ENCODE peak calls at places on chromosomes 3 and 15, in five cellular contexts. Q, M, X, P and S are unnamed samples. For H3K4me1, the result is how much of the 10 kb centered on the place peaks cover.

GRCh38 chr15:48478581-48478980 is 147.4 kb downstream of the DUT start:
- DNase-seq in X (no peak), Q (no peak), M (no peak), P (no peak), S (no peak)

GRCh38 chr3:186241910-186242821 is 119.9 kb downstream of the DGKG start:
- DNase-seq in P (no peak), Q (peak), M (peak), X (peak), S (peak)

GRCh38 chr3:55159016-55159415 is 231.2 kb upstream of the LRTM1 start:
- DNase-seq in X (no peak), Q (no peak), P (no peak), M (no peak), S (no peak)

GRCh38 chr3:185406127-185406620 is 43.2 kb downstream of the MAP3K13 start:
- DNase-seq in X (no peak), M (no peak), Q (no peak), P (no peak), S (no peak)

GRCh38 chr3:56590814-56591213 is 33.8 kb downstream of the CCDC66 start:
- DNase-seq in Q (no peak), M (no peak), X (no peak), P (no peak), S (no peak)

GRCh38 chr3:30658328-30659052 is 52.1 kb downstream of the TGFBR2 start:
- DNase-seq in Q (peak), M (peak), X (no peak), P (no peak), S (no peak)

GRCh38 chr15:74438206-74438605 is 4.4 kb upstream of the SEMA7A start:
- DNase-seq in Q (no peak), X (no peak), M (no peak), P (no peak), S (no peak)

GRCh38 chr3:139309046-139309660 is 34.7 kb upstream of the MRPS22 start:
- DNase-seq in P (no peak), M (no peak), X (no peak), Q (no peak), S (no peak)

GRCh38 chr3:154178172-154178571 is 57.0 kb downstream of the ARHGEF26 start:
- DNase-seq in X (no peak), M (no peak), Q (no peak), P (no peak), S (no peak)

GRCh38 chr3:183653209-183654064 is 18.0 kb downstream of the KLHL24 start:
- DNase-seq in P (no peak), M (peak), Q (peak), X (no peak), S (no peak)
- H3K27ac ChIP-seq in P (no peak), M (no peak), Q (no peak), X (no peak), S (no peak)

DNA sequence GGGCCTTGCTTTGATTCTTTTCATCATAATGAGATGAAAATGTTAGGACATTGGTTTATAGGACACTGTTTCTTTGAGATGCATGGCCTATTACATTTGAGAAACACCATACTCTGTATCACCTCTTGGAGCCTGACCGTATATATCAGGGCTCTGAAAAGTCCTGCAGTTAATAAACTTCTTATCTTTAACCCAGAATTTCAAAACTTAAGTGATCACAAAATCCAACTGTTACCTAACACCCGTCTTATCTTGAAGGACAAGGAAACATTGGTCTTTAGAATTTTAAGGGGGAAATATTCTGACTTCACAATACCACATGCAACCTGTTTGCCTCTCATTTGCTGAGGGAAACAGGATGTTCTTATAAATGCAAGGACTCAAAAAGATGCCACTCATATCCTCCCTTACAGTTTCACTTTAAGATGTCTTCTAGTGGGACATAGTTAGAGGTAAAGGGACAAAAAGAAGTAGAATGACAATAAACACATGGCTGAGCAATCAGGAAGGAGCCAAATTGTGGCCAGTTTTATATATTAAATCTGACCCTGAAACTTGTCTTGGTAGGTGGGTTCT is 67.8 kb downstream of the CRTC3 start:
- DNase-seq in X (no peak), P (no peak), M (no peak), Q (peak), S (no peak)
- H3K4me3 ChIP-seq in X (no peak), P (no peak), M (no peak), Q (peak), S (no peak)

DNA sequence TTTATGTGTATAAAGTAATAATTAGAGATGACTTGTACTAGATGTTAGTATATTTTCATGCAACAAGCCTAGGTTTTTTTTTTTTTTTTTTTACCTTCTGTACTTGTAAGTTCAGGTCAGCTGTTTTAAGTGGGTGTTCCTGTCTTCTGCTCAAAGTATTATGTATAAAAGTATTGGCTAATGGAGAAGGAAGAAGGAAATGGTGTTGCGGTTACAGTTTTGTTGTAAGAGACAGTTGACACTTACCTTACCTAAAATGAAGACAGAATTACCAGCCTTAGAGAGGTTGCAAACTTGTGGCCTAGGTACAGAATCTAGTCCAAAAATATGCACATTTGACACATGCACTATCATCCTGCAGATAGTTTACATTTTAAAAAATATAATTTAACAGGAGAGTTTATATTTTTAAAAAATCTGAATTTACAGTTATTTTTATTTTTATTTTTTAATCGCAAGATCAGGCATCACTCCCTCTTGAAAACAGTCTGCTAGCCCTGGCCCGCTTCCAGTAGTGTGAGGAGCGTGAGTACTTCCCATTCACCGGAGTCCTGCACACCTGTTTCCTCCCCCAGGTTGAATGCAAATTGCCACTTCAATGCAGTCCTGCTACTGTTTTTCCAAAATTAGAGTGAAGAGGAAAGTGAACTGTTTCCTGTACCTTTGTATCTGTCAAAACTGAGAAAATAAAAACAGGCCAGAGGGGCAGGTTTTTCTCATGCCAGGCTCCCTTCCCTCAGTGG is 224.3 kb upstream of the SOX2 start:
- DNase-seq in Q (peak), X (no peak), M (no peak), P (no peak), S (no peak)
- H3K4me1 ChIP-seq in Q (half or more), X (under half), M (under half), P (under half), S (under half)

DNA sequence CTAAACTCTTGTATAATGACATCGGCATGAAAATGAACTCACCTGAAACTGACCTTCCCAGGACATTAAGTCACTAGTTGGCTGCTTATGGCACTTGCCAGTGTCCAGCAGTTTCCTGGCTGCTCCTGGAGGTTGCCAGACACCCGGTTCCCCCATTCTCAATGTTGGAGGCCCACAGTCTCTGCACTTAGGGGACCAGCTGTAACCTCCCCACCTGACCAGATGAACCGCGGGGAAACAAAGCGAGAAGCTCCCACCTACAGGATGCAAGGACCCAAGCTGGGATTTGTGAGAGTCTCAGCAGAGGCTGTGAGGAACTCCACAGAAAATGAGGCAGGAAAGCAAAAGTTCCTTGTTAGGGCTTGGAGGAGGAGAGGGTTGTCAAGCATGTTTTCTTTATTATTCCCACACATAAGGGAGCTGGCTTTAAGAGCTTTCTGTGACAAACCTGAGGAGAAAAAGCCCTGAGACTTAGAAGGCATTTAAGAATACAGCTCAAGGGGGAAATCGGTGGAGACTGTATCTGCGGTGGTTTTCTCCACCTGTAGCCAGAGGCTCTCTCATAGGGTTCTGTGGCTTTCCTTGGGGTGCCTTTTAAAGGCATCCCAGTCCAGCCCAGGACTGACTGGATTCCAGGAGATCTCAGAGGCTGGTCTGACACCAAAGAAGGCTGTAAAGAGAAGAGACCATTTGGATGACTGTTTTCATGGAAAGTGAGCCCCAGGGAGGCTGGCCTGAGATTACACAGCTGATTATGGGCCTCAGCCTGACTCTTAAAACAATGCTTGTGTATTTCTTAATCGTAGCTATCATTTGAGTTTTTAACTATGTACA is 4.6 kb downstream of the TPM1 start:
- DNase-seq in X (no peak), M (no peak), P (no peak), Q (no peak), S (no peak)
- H3K27ac ChIP-seq in X (peak), M (peak), P (peak), Q (no peak), S (no peak)

GRCh38 chr15:90456236-90456635 is 68.2 kb downstream of the IQGAP1 start:
- DNase-seq in X (no peak), M (no peak), P (no peak), Q (no peak), S (no peak)

GRCh38 chr15:90449206-90449735 is 61.2 kb downstream of the IQGAP1 start:
- DNase-seq in Q (no peak), M (no peak), X (no peak), P (no peak), S (no peak)

DNA sequence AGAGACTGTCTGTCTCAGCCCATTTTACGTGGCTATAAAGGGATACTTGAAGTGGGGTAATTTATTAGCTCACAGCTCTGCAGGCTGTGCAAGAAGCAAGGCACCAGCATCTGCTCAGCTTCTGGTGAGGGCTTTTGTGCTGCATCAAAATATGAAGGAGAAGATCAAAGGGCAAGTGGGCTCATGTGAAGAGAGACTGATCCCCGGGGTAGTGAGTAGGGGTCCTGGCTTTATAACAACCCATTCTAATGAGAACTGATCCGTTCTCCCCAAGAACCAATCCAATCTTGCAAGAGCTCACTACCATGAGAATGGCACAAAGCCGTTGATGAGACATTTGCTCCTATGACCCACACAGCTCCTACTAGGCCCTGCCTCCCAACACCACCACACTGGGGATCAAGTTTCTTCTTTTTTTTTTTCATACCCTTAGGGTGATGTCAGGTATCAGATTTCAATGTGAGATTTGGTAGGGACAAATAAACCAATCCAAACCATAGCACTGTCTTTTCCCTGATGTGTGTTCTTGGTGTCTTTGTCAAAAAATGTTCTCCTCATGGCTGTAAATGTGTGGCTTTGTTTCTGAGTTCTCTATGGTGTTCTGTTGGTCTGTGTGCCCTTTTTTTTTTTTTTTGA is 63.3 kb downstream of the IQGAP1 start:
- DNase-seq in X (no peak), P (no peak), Q (no peak), M (no peak), S (no peak)
- H3K4me3 ChIP-seq in X (no peak), P (no peak), Q (no peak), M (no peak), S (no peak)

DNA sequence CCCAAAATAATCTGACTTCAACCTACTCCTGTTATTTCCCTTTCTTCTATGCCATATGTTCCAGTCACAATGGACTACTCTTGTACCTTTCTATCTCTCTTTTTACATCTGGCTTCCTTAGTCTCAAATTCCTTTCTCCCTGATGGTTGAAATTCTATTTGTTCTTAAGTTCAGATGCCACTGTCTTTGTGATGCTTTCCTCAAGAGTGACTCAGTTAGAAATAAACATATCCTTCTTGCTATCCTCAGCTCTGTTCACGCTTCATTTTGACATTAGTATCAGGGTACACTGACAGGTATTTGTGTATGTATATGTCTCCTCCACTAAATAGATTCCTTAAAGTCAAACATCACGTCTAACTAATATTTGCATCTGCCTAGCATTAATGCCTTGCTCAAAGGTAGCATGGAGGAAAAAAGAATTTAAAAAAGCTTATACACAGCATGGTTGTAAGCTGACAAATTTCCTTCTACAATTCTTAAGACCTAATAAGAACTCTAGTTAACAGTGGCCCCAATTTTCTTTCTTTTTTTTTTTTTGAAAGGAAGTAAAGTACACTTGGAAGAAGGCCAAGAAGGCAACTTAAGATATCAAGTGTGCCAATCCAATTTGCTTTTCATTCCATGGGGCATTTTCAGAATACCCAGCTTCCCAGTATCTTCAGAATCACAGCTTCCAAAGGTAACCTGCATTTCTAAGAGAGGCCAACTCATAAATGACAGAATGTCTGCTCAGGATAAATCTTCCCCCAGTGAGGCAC is 58.0 kb downstream of the CHAC1 start:
- DNase-seq in P (no peak), M (no peak), Q (no peak), X (no peak), S (no peak)
- H3K4me1 ChIP-seq in P (under half), M (under half), Q (under half), X (under half), S (under half)

GRCh38 chr3:71341721-71342120 is 241.8 kb downstream of the FOXP1 start:
- DNase-seq in X (no peak), Q (no peak), M (peak), P (no peak), S (no peak)
- H3K27ac ChIP-seq in X (no peak), Q (no peak), M (no peak), P (peak), S (no peak)

GRCh38 chr3:187261541-187261969 is 30.0 kb downstream of the MASP1 start:
- DNase-seq in Q (no peak), M (peak), X (no peak), P (no peak), S (no peak)
- H3K4me3 ChIP-seq in Q (no peak), M (no peak), X (no peak), P (no peak), S (no peak)

GRCh38 chr15:67124111-67124510 is 58.7 kb downstream of the SMAD3 start:
- DNase-seq in M (no peak), P (no peak), X (no peak), Q (no peak), S (no peak)

GRCh38 chr15:67126551-67127333 is 61.3 kb downstream of the SMAD3 start:
- DNase-seq in P (no peak), M (no peak), Q (no peak), X (no peak), S (no peak)

GRCh38 chr15:67124911-67125588 is 59.6 kb downstream of the SMAD3 start:
- DNase-seq in M (no peak), P (no peak), X (no peak), Q (no peak), S (no peak)

GRCh38 chr15:67127334-67127664 is 61.9 kb downstream of the SMAD3 start:
- DNase-seq in X (no peak), M (no peak), Q (no peak), P (peak), S (no peak)

GRCh38 chr15:67125589-67126502 is 60.4 kb downstream of the SMAD3 start:
- DNase-seq in M (peak), X (peak), Q (no peak), P (peak), S (peak)
- H3K4me1 ChIP-seq in M (under half), X (under half), Q (under half), P (half or more), S (under half)